ENCODE peak calls at places on chromosomes 6 and 20, in eight cellular contexts. R is ELF-1; Y is lower lobe of right lung; U is AG04450; A is naive thymus-derived CD4-positive, alpha-beta T cell; C is coronary artery; B is stimulated activated naive CD4-positive, alpha-beta T cell; Q is dorsolateral prefrontal cortex. M is an unnamed sample.

GRCh38 chr6:62541502-62541901 is 255.5 kb upstream of the KHDRBS2 start:
- DNase-seq in Q (no peak), Y (no peak), A (no peak), U (no peak), R (no peak), B (no peak), C (no peak), M (no peak)

GRCh38 chr6:131136021-131136847 is 967 bp downstream of the AKAP7 start:
- DNase-seq in Q (no peak), B (no peak), A (no peak), U (no peak), Y (no peak), C (no peak), R (no peak), M (no peak)

GRCh38 chr6:153994004-153994403 is 45.0 kb upstream of the OPRM1 start:
- DNase-seq in U (no peak), C (no peak), R (no peak), B (no peak), Q (no peak), A (no peak), Y (no peak), M (no peak)

GRCh38 chr6:139800837-139801236 is 426.4 kb upstream of the CITED2 start:
- DNase-seq in U (no peak), Y (no peak), R (no peak), B (no peak), Q (no peak), A (no peak), C (no peak), M (no peak)

GRCh38 chr20:11686900-11687543 is 230.7 kb upstream of the BTBD3 start:
- DNase-seq in C (no peak), A (no peak), R (peak; percentile 39), B (no peak), Y (peak; percentile 34), U (no peak), Q (peak; percentile 44), M (no peak)

GRCh38 chr20:43404880-43405279 is 52.8 kb upstream of the SRSF6 start:
- DNase-seq in B (no peak), U (no peak), A (no peak), R (peak; percentile 18), Q (no peak), C (no peak), Y (no peak), M (peak; percentile 18)

GRCh38 chr20:64109831-64110391 is 2.5 kb upstream of the NPBWR2 start:
- DNase-seq in Q (peak; percentile 44), R (peak; percentile 0), A (no peak), C (no peak), Y (peak; percentile 20), B (no peak), U (no peak), M (no peak)

GRCh38 chr6:27288136-27289044 is 23.7 kb downstream of the POM121L2 start:
- DNase-seq in Q (no peak), R (peak; percentile 63), A (no peak), U (no peak), Y (no peak), C (no peak), B (peak; percentile 28), M (no peak)

GRCh38 chr6:145728986-145729385 is 6.3 kb downstream of the EPM2A start:
- DNase-seq in Q (no peak), C (no peak), A (no peak), U (no peak), B (no peak), R (no peak), Y (no peak), M (no peak)

GRCh38 chr6:68126089-68126749 is 508.9 kb upstream of the ADGRB3 start:
- DNase-seq in C (no peak), A (no peak), B (no peak), U (no peak), R (no peak), Y (no peak), Q (no peak), M (no peak)

GRCh38 chr6:167566711-167567141 is 241.8 kb downstream of the TTLL2 start:
- DNase-seq in U (no peak), C (no peak), A (no peak), B (no peak), R (no peak), Y (no peak), Q (no peak), M (no peak)

GRCh38 chr6:53628354-53629119 is 37.0 kb downstream of the KLHL31 start:
- DNase-seq in C (no peak), Q (no peak), A (no peak), R (no peak), Y (no peak), B (no peak), U (no peak), M (no peak)

GRCh38 chr20:50996901-50997830 is 25.7 kb downstream of the KCNG1 start:
- DNase-seq in U (no peak), C (no peak), Q (no peak), B (no peak), R (no peak), Y (no peak), A (no peak), M (no peak)

GRCh38 chr6:14381225-14381887 is 263.8 kb downstream of the CD83 start:
- DNase-seq in R (peak; percentile 59), C (no peak), Y (no peak), U (no peak), Q (no peak), B (no peak), A (no peak), M (no peak)

GRCh38 chr6:75436869-75437268 is 56.7 kb downstream of the FILIP1 start:
- DNase-seq in R (no peak), A (no peak), Q (no peak), C (no peak), U (no peak), B (no peak), Y (no peak), M (no peak)

GRCh38 chr6:10518461-10519216 is 2.5 kb upstream of the GCNT2 start:
- DNase-seq in A (no peak), U (no peak), C (no peak), B (no peak), Y (no peak), R (no peak), Q (no peak), M (no peak)